ENCODE peak calls at places on chromosomes 12 and 14, in eight cellular contexts. F is astrocyte of the spinal cord; D is HTR-8/SVneo; A is CD4-positive, alpha-beta memory T cell; E is adrenal gland; S is GM23248; Q is activated CD8-positive, alpha-beta memory T cell treated with anti-CD3 and anti-CD28 coated beads, Interleukin-2, amount 50 U/mL, for 48 hours; Y is endothelial cell. M is an unnamed sample.

GRCh38 chr14:54369343-54369742 is 27.5 kb upstream of the CDKN3 start:
- DNase-seq in F (no peak), D (no peak), A (no peak), E (no peak), S (no peak), Q (no peak), Y (no peak), M (no peak)

GRCh38 chr14:103716091-103716801 is 636 bp downstream of the ZFYVE21 start:
- DNase-seq in F (no peak), D (peak), A (no peak), E (peak), S (peak), Q (no peak), Y (peak), M (no peak)

GRCh38 chr14:92844220-92844619 is 50.1 kb downstream of the GOLGA5 start:
- DNase-seq in F (no peak), D (no peak), A (no peak), E (no peak), S (peak), Q (no peak), Y (no peak), M (no peak)

GRCh38 chr12:25152055-25152454 is 42.9 kb downstream of the DNAI7 start:
- DNase-seq in F (no peak), D (no peak), A (no peak), E (no peak), S (no peak), Q (no peak), Y (no peak), M (no peak)

GRCh38 chr12:95739561-95740313 is 50.8 kb downstream of the NTN4 start:
- DNase-seq in F (no peak), D (no peak), A (no peak), E (peak), S (no peak), Q (no peak), Y (no peak), M (no peak)

GRCh38 chr14:80681651-80682050 is 259.9 kb downstream of the CEP128 start:
- DNase-seq in F (no peak), D (no peak), A (no peak), E (no peak), S (no peak), Q (no peak), Y (no peak), M (no peak)

GRCh38 chr12:29717540-29718100 is 66.1 kb downstream of the TMTC1 start:
- DNase-seq in F (no peak), D (no peak), A (no peak), E (no peak), S (no peak), Q (no peak), Y (no peak), M (no peak)

GRCh38 chr12:30806989-30807694 is 52.4 kb upstream of the CAPRIN2 start:
- DNase-seq in F (peak), D (peak), A (peak), E (peak), S (peak), Q (no peak), Y (peak), M (no peak)

GRCh38 chr14:61280526-61281185 is 482 bp downstream of the TMEM30B start:
- DNase-seq in F (peak), D (no peak), A (peak), E (peak), S (peak), Q (peak), Y (peak), M (peak)

GRCh38 chr12:43551971-43552559 is at the start of gene ADAMTS20:
- DNase-seq in F (peak), D (peak), A (no peak), E (no peak), S (peak), Q (no peak), Y (peak), M (no peak)

GRCh38 chr12:90013409-90013808 is 304.8 kb upstream of the ATP2B1 start:
- DNase-seq in F (no peak), D (no peak), A (peak), E (no peak), S (no peak), Q (no peak), Y (no peak), M (no peak)

GRCh38 chr12:48947727-48948126 is 9.6 kb downstream of the ARF3 start:
- DNase-seq in F (no peak), D (no peak), A (no peak), E (no peak), S (no peak), Q (no peak), Y (no peak), M (no peak)

GRCh38 chr12:4107436-4107878 is 166.1 kb upstream of the CCND2 start:
- DNase-seq in F (peak), D (peak), A (peak), E (peak), S (peak), Q (peak), Y (peak), M (no peak)

GRCh38 chr12:88505696-88506095 is 74.6 kb downstream of the KITLG start:
- DNase-seq in F (no peak), D (no peak), A (no peak), E (no peak), S (peak), Q (no peak), Y (no peak), M (no peak)

GRCh38 chr12:56749364-56749763 is 2.8 kb downstream of the PRIM1 start:
- DNase-seq in F (no peak), D (no peak), A (no peak), E (no peak), S (no peak), Q (no peak), Y (no peak), M (no peak)

GRCh38 chr12:122977655-122978392 is 2.7 kb upstream of the ARL6IP4 start:
- DNase-seq in F (no peak), D (no peak), A (no peak), E (no peak), S (no peak), Q (no peak), Y (no peak), M (no peak)

GRCh38 chr12:102950107-102950949 is 7.1 kb upstream of the ASCL1 start:
- DNase-seq in F (no peak), D (no peak), A (no peak), E (no peak), S (peak), Q (no peak), Y (peak), M (no peak)

GRCh38 chr12:82326905-82327503 is 31.2 kb downstream of the CCDC59 start:
- DNase-seq in F (peak), D (peak), A (no peak), E (no peak), S (peak), Q (no peak), Y (no peak), M (no peak)

GRCh38 chr12:114666746-114667668 is 17.0 kb downstream of the TBX3 start:
- DNase-seq in F (peak), D (no peak), A (no peak), E (peak), S (no peak), Q (no peak), Y (no peak), M (no peak)

GRCh38 chr14:24563505-24563904 is 12.5 kb downstream of the CTSG start:
- DNase-seq in F (no peak), D (no peak), A (no peak), E (no peak), S (no peak), Q (no peak), Y (no peak), M (no peak)

GRCh38 chr14:77059276-77059934 is 30.9 kb upstream of the IRF2BPL start:
- DNase-seq in F (peak), D (peak), A (peak), E (peak), S (peak), Q (no peak), Y (no peak), M (no peak)

GRCh38 chr14:22846811-22847307 is 10.5 kb downstream of the MMP14 start:
- DNase-seq in F (no peak), D (no peak), A (no peak), E (no peak), S (no peak), Q (no peak), Y (no peak), M (no peak)

GRCh38 chr14:33679461-33680225 is 271.2 kb downstream of the EGLN3 start:
- DNase-seq in F (peak), D (peak), A (no peak), E (no peak), S (peak), Q (no peak), Y (no peak), M (no peak)

GRCh38 chr14:71521238-71521637 is 411.0 kb upstream of the RGS6 start:
- DNase-seq in F (no peak), D (no peak), A (no peak), E (no peak), S (no peak), Q (no peak), Y (no peak), M (no peak)

GRCh38 chr12:56935752-56936151 is 1.5 kb upstream of the SDR9C7 start:
- DNase-seq in F (no peak), D (no peak), A (no peak), E (no peak), S (no peak), Q (peak), Y (no peak), M (no peak)

GRCh38 chr12:39272934-39273770 is 169.8 kb downstream of the KIF21A start:
- DNase-seq in F (peak), D (peak), A (peak), E (peak), S (peak), Q (no peak), Y (peak), M (no peak)